ENCODE peak calls at places on chromosomes 4 and X, in five cellular contexts. I is Peyer's patch; J is NCI-H774; L is LoVo; Q is activated T-cell treated with anti-CD3 and anti-CD28 coated beads, Interleukin-2, amount 50 U/mL, for 72 hours. F is an unnamed sample.
A peak's percentile ranks its signal among the peaks of the same experiment; 100 is the strongest.

GRCh38 chr4:19256823-19257222 is 994.9 kb upstream of the SLIT2 start:
- DNase-seq in I (no peak), J (no peak), L (no peak), Q (no peak), F (no peak)

GRCh38 chr4:150580244-150580643 is 1.7 kb upstream of the MAB21L2 start:
- DNase-seq in L (no peak), Q (no peak), I (no peak), J (no peak), F (no peak)

GRCh38 chrX:38513087-38513742 is 48.1 kb upstream of the TSPAN7 start:
- DNase-seq in I (no peak), J (no peak), Q (no peak), L (no peak), F (no peak)

GRCh38 chr4:136864580-136865185 is 667.6 kb downstream of the PCDH18 start:
- DNase-seq in Q (peak; percentile 15), L (peak; percentile 76), J (peak; percentile 32), I (no peak), F (no peak)

GRCh38 chr4:174538876-174539250 is 16.6 kb upstream of the HPGD start:
- DNase-seq in J (no peak), I (no peak), L (no peak), Q (no peak), F (no peak)

GRCh38 chr4:37631551-37631950 is 54.6 kb downstream of the RELL1 start:
- DNase-seq in L (no peak), J (no peak), Q (no peak), I (no peak), F (no peak)

GRCh38 chr4:142961866-142962265 is 115.8 kb upstream of the INPP4B start:
- DNase-seq in L (no peak), J (no peak), Q (no peak), I (no peak), F (no peak)

GRCh38 chrX:152640039-152640818 is 2.5 kb downstream of the GABRQ start:
- DNase-seq in I (no peak), J (no peak), L (no peak), Q (no peak), F (no peak)

GRCh38 chr4:180637616-180638015 is 1605.6 kb upstream of the TENM3 start:
- DNase-seq in J (no peak), L (no peak), Q (no peak), I (no peak), F (no peak)

GRCh38 chr4:170589597-170590191 is 499.9 kb upstream of the AADAT start:
- DNase-seq in L (peak; percentile 34), Q (no peak), I (no peak), J (no peak), F (no peak)

GRCh38 chr4:102641796-102642195 is 119.0 kb downstream of the MANBA start:
- DNase-seq in J (no peak), Q (no peak), I (no peak), L (no peak), F (no peak)

GRCh38 chr4:185838514-185839203 is 26.7 kb upstream of the SORBS2 start:
- DNase-seq in I (no peak), L (no peak), Q (no peak), J (no peak), F (no peak)

GRCh38 chrX:100673397-100673953 is 29.5 kb downstream of the SRPX2 start:
- DNase-seq in Q (no peak), J (no peak), L (no peak), I (no peak), F (no peak)

F was measured in activated gamma-delta T cell treated with Interleukin-2 at 50 U/mL for 16 hours.